ENCODE peak calls at places on chromosomes 12 and 14, in ten cellular contexts. J is HS-27A, V is germinal center, X is upper lobe of left lung, M is NB4, H is T follicular helper cell, Z is adrenal gland, W is activated T-helper 1 cell treated with Interleukin-2 at 50 U/mL for 16 hours, T is cardiac fibroblast, R is fibroblast of mammary gland. F is an unnamed sample.

GRCh38 chr12:107395817-107396216 is 289.8 kb upstream of the PWP1 start:
- DNase-seq in J (no peak), V (no peak), X (no peak), M (no peak), H (no peak), Z (no peak), W (no peak), T (no peak), R (no peak), F (no peak)

GRCh38 chr12:82413994-82414393 is 55.7 kb downstream of the METTL25 start:
- DNase-seq in J (no peak), V (no peak), X (no peak), M (no peak), H (no peak), Z (no peak), W (no peak), T (no peak), R (no peak), F (no peak)

GRCh38 chr14:24368215-24368561 is 204 bp downstream of the NFATC4 start:
- DNase-seq in J (no peak), V (no peak), X (peak), M (no peak), H (no peak), Z (peak), W (no peak), T (no peak), R (no peak), F (no peak)

GRCh38 chr12:17216156-17216555 is 610.2 kb upstream of the LMO3 start:
- DNase-seq in J (no peak), V (no peak), X (no peak), M (no peak), H (no peak), Z (no peak), W (no peak), T (no peak), R (no peak), F (no peak)

GRCh38 chr14:97713023-97713422 is 915.8 kb downstream of the VRK1 start:
- DNase-seq in J (no peak), V (no peak), X (no peak), M (no peak), H (no peak), Z (no peak), W (no peak), T (no peak), R (peak), F (no peak)

GRCh38 chr12:51381226-51382079 is 9.8 kb downstream of the GALNT6 start:
- DNase-seq in J (no peak), V (no peak), X (no peak), M (no peak), H (no peak), Z (no peak), W (no peak), T (peak), R (peak), F (no peak)

GRCh38 chr14:81980601-81981310 is 447.1 kb upstream of the SEL1L start:
- DNase-seq in J (no peak), V (no peak), X (no peak), M (no peak), H (no peak), Z (no peak), W (no peak), T (no peak), R (no peak), F (no peak)

GRCh38 chr12:123044351-123044750 is 63.9 kb downstream of the ARL6IP4 start:
- DNase-seq in J (no peak), V (no peak), X (no peak), M (no peak), H (no peak), Z (no peak), W (no peak), T (no peak), R (no peak), F (no peak)

GRCh38 chr12:120119395-120119973 is 2.9 kb upstream of the RAB35 start:
- DNase-seq in J (no peak), V (no peak), X (no peak), M (no peak), H (no peak), Z (no peak), W (no peak), T (no peak), R (peak), F (no peak)

GRCh38 chr14:77141592-77142288 is at the start of gene ZDHHC22:
- DNase-seq in J (no peak), V (no peak), X (no peak), M (no peak), H (no peak), Z (no peak), W (no peak), T (no peak), R (no peak), F (no peak)

GRCh38 chr12:80925237-80925636 is 12.5 kb downstream of the LIN7A start:
- DNase-seq in J (no peak), V (no peak), X (no peak), M (no peak), H (no peak), Z (no peak), W (no peak), T (no peak), R (no peak), F (no peak)

GRCh38 chr14:86057018-86057667 is 527.2 kb downstream of the FLRT2 start:
- DNase-seq in J (no peak), V (no peak), X (no peak), M (peak), H (no peak), Z (no peak), W (no peak), T (peak), R (peak), F (no peak)

GRCh38 chr14:103629503-103630121 is 601 bp downstream of the KLC1 start:
- DNase-seq in J (no peak), V (peak), X (peak), M (peak), H (no peak), Z (peak), W (peak), T (peak), R (no peak), F (peak)

GRCh38 chr12:89988156-89988555 is 279.5 kb upstream of the ATP2B1 start:
- DNase-seq in J (no peak), V (no peak), X (no peak), M (no peak), H (no peak), Z (no peak), W (no peak), T (no peak), R (peak), F (no peak)

GRCh38 chr12:104695453-104696148 is 238.9 kb downstream of the CHST11 start:
- DNase-seq in J (peak), V (peak), X (no peak), M (peak), H (peak), Z (no peak), W (peak), T (peak), R (peak), F (no peak)

GRCh38 chr14:68503186-68503825 is 289.6 kb downstream of the ZFP36L1 start:
- DNase-seq in J (no peak), V (no peak), X (no peak), M (no peak), H (no peak), Z (no peak), W (no peak), T (no peak), R (no peak), F (no peak)